ENCODE peak calls at places on chromosome 15, in six cellular contexts. One of them, this sample, is unnamed.

GRCh38 chr15:65335278-65336055 is 31.0 kb downstream of the RNU5B-1 start:
- DNase-seq in endothelial cell of umbilical vein: no peak
- DNase-seq in A549: no peak
- DNase-seq in K562: no peak
- DNase-seq in GM12878: no peak
- DNase-seq in HepG2: no peak
- DNase-seq in this sample: no peak

GRCh38 chr15:72098076-72098475 is 19.9 kb downstream of the MYO9A start:
- DNase-seq in endothelial cell of umbilical vein: no peak
- DNase-seq in A549: no peak
- DNase-seq in K562: no peak
- DNase-seq in GM12878: no peak
- DNase-seq in HepG2: no peak
- DNase-seq in this sample: no peak

GRCh38 chr15:60673918-60674558 is 195.1 kb upstream of the ICE2 start:
- DNase-seq in endothelial cell of umbilical vein: peak
- DNase-seq in A549: peak
- DNase-seq in K562: no peak
- DNase-seq in GM12878: no peak
- DNase-seq in HepG2: peak
- DNase-seq in this sample: peak

GRCh38 chr15:37900286-37901221 is 33.9 kb upstream of the TMCO5A start:
- DNase-seq in endothelial cell of umbilical vein: peak
- DNase-seq in A549: peak
- DNase-seq in K562: no peak
- DNase-seq in GM12878: no peak
- DNase-seq in HepG2: no peak
- DNase-seq in this sample: no peak

GRCh38 chr15:25244731-25245585 is 193.9 kb downstream of the UBE3A start:
- DNase-seq in endothelial cell of umbilical vein: no peak
- DNase-seq in A549: no peak
- DNase-seq in K562: no peak
- DNase-seq in GM12878: no peak
- DNase-seq in HepG2: no peak
- DNase-seq in this sample: no peak

GRCh38 chr15:36888018-36888992 is 212.0 kb downstream of the MEIS2 start:
- DNase-seq in endothelial cell of umbilical vein: no peak
- DNase-seq in A549: no peak
- DNase-seq in K562: peak
- DNase-seq in GM12878: no peak
- DNase-seq in HepG2: no peak
- DNase-seq in this sample: no peak

GRCh38 chr15:58457466-58457965 is 25.7 kb downstream of the LIPC start:
- DNase-seq in endothelial cell of umbilical vein: no peak
- DNase-seq in A549: no peak
- DNase-seq in K562: no peak
- DNase-seq in GM12878: peak
- DNase-seq in HepG2: no peak
- DNase-seq in this sample: peak

GRCh38 chr15:35383511-35383910 is 162.5 kb downstream of the DPH6 start:
- DNase-seq in endothelial cell of umbilical vein: no peak
- DNase-seq in A549: no peak
- DNase-seq in K562: no peak
- DNase-seq in GM12878: no peak
- DNase-seq in HepG2: no peak
- DNase-seq in this sample: no peak

GRCh38 chr15:51739056-51739455 is 1.6 kb upstream of the LYSMD2 start:
- DNase-seq in endothelial cell of umbilical vein: no peak
- DNase-seq in A549: no peak
- DNase-seq in K562: no peak
- DNase-seq in GM12878: no peak
- DNase-seq in HepG2: no peak
- DNase-seq in this sample: no peak

GRCh38 chr15:77753939-77754338 is 121.2 kb upstream of the LINGO1 start:
- DNase-seq in endothelial cell of umbilical vein: no peak
- DNase-seq in A549: no peak
- DNase-seq in K562: no peak
- DNase-seq in GM12878: no peak
- DNase-seq in HepG2: no peak
- DNase-seq in this sample: no peak

GRCh38 chr15:23472678-23473077 is 25.6 kb upstream of the GOLGA6L2 start:
- DNase-seq in endothelial cell of umbilical vein: no peak
- DNase-seq in A549: peak
- DNase-seq in K562: no peak
- DNase-seq in GM12878: no peak
- DNase-seq in HepG2: no peak
- DNase-seq in this sample: no peak

GRCh38 chr15:57691082-57691481 is 15.4 kb upstream of the POLR2M start:
- DNase-seq in endothelial cell of umbilical vein: no peak
- DNase-seq in A549: no peak
- DNase-seq in K562: no peak
- DNase-seq in GM12878: no peak
- DNase-seq in HepG2: no peak
- DNase-seq in this sample: no peak

GRCh38 chr15:63052961-63053698 is 10.6 kb downstream of the TPM1 start:
- DNase-seq in endothelial cell of umbilical vein: peak
- DNase-seq in A549: peak
- DNase-seq in K562: no peak
- DNase-seq in GM12878: no peak
- DNase-seq in HepG2: peak
- DNase-seq in this sample: no peak

GRCh38 chr15:89395996-89396395 is 61.4 kb upstream of the POLG start:
- DNase-seq in endothelial cell of umbilical vein: no peak
- DNase-seq in A549: no peak
- DNase-seq in K562: no peak
- DNase-seq in GM12878: no peak
- DNase-seq in HepG2: no peak
- DNase-seq in this sample: peak

DNA sequence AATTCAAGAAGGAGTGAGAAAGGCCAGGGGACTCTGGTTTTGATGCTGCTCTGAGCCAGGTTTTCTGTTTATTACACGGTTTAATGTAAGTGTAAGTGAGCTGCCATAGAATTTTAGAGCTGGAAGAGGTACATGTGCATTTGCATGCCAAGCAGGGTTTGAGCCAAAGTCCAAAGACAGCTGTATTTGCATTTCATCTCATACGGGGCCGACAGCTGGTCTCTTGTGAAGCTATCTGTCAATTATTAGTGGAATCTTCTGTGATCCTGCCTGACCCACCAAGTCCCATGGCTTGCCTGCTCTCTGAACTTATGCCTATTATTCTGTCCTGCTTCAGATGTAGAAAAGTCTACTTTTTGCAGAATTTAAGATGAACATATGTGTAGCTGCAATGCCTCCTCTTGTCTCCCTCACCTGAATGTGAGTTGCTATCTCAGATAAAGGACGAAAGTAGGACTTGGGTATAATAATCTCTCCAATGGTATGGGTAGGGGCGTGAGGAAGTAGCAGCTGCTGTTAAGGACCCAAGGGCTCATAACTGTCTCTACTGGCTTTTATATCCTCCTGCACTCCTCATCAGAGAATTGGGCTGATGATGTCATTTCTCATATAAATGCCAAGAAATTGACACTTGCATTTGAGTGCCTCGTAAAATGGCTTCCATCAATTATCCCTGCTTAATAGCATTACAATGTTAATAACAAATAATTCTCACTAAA is 160.1 kb downstream of the SQOR start:
- DNase-seq in endothelial cell of umbilical vein: no peak
- DNase-seq in A549: no peak
- DNase-seq in K562: no peak
- DNase-seq in GM12878: no peak
- DNase-seq in HepG2: peak
- DNase-seq in this sample: no peak
- TF ChIP-seq MYC in endothelial cell of umbilical vein: no peak
- TF ChIP-seq MYC in A549: no peak
- TF ChIP-seq MYC in K562: no peak
- TF ChIP-seq MYC in GM12878: no peak
- TF ChIP-seq MYC in HepG2: no peak
- TF ChIP-seq MYC in this sample: no peak

DNA sequence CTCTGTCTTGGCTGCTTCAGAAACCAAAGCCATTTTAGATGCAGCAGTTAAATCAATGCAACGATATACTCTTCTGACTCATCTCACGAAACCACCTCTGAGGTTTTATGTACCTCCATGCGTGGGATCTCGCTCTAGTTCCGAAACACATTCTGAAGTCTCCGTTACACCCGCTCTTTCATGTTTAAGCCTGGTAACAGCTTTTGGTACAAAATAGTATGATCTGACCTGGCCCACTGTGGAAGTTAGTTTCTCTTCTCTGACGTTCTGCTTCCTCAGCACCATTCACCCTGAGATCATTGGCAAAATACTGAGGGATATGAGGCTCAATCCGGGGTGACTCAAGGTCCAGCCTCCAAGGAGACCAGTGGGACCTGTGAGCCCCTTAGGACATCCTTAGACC is 121.9 kb downstream of the TMEM266 start:
- DNase-seq in endothelial cell of umbilical vein: no peak
- DNase-seq in A549: no peak
- DNase-seq in K562: no peak
- DNase-seq in GM12878: peak
- DNase-seq in HepG2: no peak
- DNase-seq in this sample: no peak
- TF ChIP-seq MYC in endothelial cell of umbilical vein: no peak
- TF ChIP-seq MYC in A549: no peak
- TF ChIP-seq MYC in K562: no peak
- TF ChIP-seq MYC in GM12878: no peak
- TF ChIP-seq MYC in HepG2: no peak
- TF ChIP-seq MYC in this sample: no peak

DNA sequence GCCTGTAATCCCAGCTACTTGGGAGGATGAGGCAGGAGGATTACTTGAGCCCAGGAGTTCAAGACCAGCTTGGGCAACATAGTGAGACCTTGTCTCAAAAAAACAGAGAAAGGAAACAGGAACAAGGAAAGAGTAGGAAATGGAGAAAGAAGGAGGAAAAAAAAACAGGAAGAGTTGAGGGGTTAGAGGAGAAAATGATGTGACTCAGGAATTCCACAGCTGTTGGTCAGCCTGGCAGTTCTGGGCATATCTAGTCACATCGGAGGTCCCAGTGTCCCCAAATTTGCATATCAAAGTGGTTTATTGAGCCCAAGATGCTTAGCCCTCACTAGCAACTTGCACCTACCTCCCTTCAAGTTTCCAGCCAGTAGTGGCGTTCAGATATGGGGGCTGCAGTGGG is 18.8 kb upstream of the JMJD7 start:
- DNase-seq in endothelial cell of umbilical vein: no peak
- DNase-seq in A549: no peak
- DNase-seq in K562: no peak
- DNase-seq in GM12878: no peak
- DNase-seq in HepG2: no peak
- DNase-seq in this sample: no peak
- TF ChIP-seq MYC in endothelial cell of umbilical vein: no peak
- TF ChIP-seq MYC in A549: no peak
- TF ChIP-seq MYC in K562: no peak
- TF ChIP-seq MYC in GM12878: no peak
- TF ChIP-seq MYC in HepG2: no peak
- TF ChIP-seq MYC in this sample: no peak

GRCh38 chr15:52764731-52765130 is 25.4 kb downstream of the ONECUT1 start:
- DNase-seq in endothelial cell of umbilical vein: no peak
- DNase-seq in A549: no peak
- DNase-seq in K562: no peak
- DNase-seq in GM12878: no peak
- DNase-seq in HepG2: no peak
- DNase-seq in this sample: no peak

GRCh38 chr15:52760562-52760961 is 29.6 kb downstream of the ONECUT1 start:
- DNase-seq in endothelial cell of umbilical vein: no peak
- DNase-seq in A549: no peak
- DNase-seq in K562: no peak
- DNase-seq in GM12878: no peak
- DNase-seq in HepG2: no peak
- DNase-seq in this sample: no peak

GRCh38 chr15:52759969-52760368 is 30.2 kb downstream of the ONECUT1 start:
- DNase-seq in endothelial cell of umbilical vein: no peak
- DNase-seq in A549: no peak
- DNase-seq in K562: no peak
- DNase-seq in GM12878: no peak
- DNase-seq in HepG2: no peak
- DNase-seq in this sample: no peak

GRCh38 chr15:52762621-52763020 is 27.5 kb downstream of the ONECUT1 start:
- DNase-seq in endothelial cell of umbilical vein: no peak
- DNase-seq in A549: no peak
- DNase-seq in K562: no peak
- DNase-seq in GM12878: no peak
- DNase-seq in HepG2: no peak
- DNase-seq in this sample: no peak

DNA sequence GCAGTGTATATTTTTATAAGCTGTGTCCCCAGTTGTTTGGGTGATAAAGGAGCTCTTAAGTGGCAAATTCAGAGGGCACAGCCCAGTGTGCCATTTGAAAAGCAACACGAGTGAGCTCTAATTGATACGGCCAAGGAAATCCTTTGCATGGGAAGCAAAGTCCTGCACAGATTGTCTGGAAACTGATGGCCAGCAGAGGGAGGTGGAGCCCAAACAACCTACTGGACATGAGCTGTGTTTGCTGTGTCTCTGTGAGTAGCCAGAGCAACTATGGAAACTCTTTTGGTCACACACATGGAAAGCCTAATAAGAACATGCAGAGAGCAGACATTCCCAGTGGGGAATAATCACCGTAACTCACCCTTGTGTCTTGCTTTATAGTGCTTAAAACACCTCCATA is 24.4 kb downstream of the ONECUT1 start:
- DNase-seq in endothelial cell of umbilical vein: peak
- DNase-seq in A549: peak
- DNase-seq in K562: no peak
- DNase-seq in GM12878: no peak
- DNase-seq in HepG2: peak
- DNase-seq in this sample: no peak
- TF ChIP-seq MYC in endothelial cell of umbilical vein: no peak
- TF ChIP-seq MYC in A549: no peak
- TF ChIP-seq MYC in K562: no peak
- TF ChIP-seq MYC in GM12878: no peak
- TF ChIP-seq MYC in HepG2: no peak
- TF ChIP-seq MYC in this sample: no peak

GRCh38 chr15:50148362-50148963 is 29.4 kb upstream of the ATP8B4 start:
- DNase-seq in endothelial cell of umbilical vein: peak
- DNase-seq in A549: peak
- DNase-seq in K562: peak
- DNase-seq in GM12878: no peak
- DNase-seq in HepG2: peak
- DNase-seq in this sample: peak
- TF ChIP-seq MYC in endothelial cell of umbilical vein: no peak
- TF ChIP-seq MYC in A549: no peak
- TF ChIP-seq MYC in K562: no peak
- TF ChIP-seq MYC in GM12878: no peak
- TF ChIP-seq MYC in HepG2: no peak
- TF ChIP-seq MYC in this sample: no peak

DNA sequence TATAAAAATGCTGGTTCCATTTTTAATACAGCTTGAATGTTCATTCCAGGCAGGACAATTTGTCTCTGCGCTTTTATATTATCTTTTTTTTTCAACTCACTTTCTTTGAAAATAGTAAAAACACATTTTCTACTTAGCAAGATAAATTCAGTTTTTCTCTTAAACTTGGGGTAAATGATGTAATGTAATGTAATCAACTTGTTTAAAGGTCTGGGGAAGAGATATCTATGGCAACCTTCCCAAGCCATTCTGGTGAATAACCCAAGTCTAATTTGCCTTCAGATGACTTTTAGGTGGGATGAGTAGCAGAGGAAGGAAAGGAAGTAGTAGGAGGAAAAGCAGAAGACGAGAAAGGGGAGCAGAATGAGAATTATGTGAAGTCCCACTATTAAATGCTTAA is 335.1 kb downstream of the SV2B start:
- DNase-seq in endothelial cell of umbilical vein: no peak
- DNase-seq in A549: no peak
- DNase-seq in K562: no peak
- DNase-seq in GM12878: no peak
- DNase-seq in HepG2: no peak
- DNase-seq in this sample: no peak
- TF ChIP-seq MYC in endothelial cell of umbilical vein: no peak
- TF ChIP-seq MYC in A549: no peak
- TF ChIP-seq MYC in K562: no peak
- TF ChIP-seq MYC in GM12878: no peak
- TF ChIP-seq MYC in HepG2: no peak
- TF ChIP-seq MYC in this sample: no peak

GRCh38 chr15:27486036-27486435 is 515.1 kb downstream of the GABRG3 start:
- DNase-seq in endothelial cell of umbilical vein: no peak
- DNase-seq in A549: no peak
- DNase-seq in K562: no peak
- DNase-seq in GM12878: no peak
- DNase-seq in HepG2: no peak
- DNase-seq in this sample: no peak
- TF ChIP-seq MYC in endothelial cell of umbilical vein: no peak
- TF ChIP-seq MYC in A549: no peak
- TF ChIP-seq MYC in K562: no peak
- TF ChIP-seq MYC in GM12878: no peak
- TF ChIP-seq MYC in HepG2: no peak
- TF ChIP-seq MYC in this sample: no peak

This sample was measured in NB4.